ENCODE peak calls at places on chromosomes 5 and 9, in five cellular contexts. O is GM12865, R is BJ, Z is dorsolateral prefrontal cortex, W is omental fat pad. M is an unnamed sample.

GRCh38 chr9:72441296-72442211 is 76.5 kb upstream of the ZFAND5 start:
- DNase-seq in R (no peak), O (no peak), Z (no peak), W (no peak), M (no peak)

GRCh38 chr9:87518702-87519335 is 21.2 kb downstream of the DAPK1 start:
- DNase-seq in R (no peak), O (no peak), Z (no peak), W (peak; percentile 36), M (no peak)

GRCh38 chr5:82348749-82349148 is 70.6 kb upstream of the RPS23 start:
- DNase-seq in W (no peak), Z (no peak), O (no peak), R (no peak), M (no peak)

GRCh38 chr9:136485049-136485647 is 2.3 kb upstream of the SEC16A start:
- DNase-seq in W (peak; percentile 73), R (no peak), O (peak; percentile 83), Z (peak; percentile 84), M (peak; percentile 45)

GRCh38 chr5:135217669-135218485 is 181.2 kb downstream of the MACROH2A1 start:
- DNase-seq in W (no peak), R (no peak), O (no peak), Z (no peak), M (no peak)

GRCh38 chr5:138937392-138938387 is 62.6 kb upstream of the LRRTM2 start:
- DNase-seq in R (no peak), W (no peak), O (no peak), Z (no peak), M (no peak)

GRCh38 chr5:86526811-86527348 is 90.9 kb upstream of the COX7C start:
- DNase-seq in W (no peak), Z (no peak), O (peak; percentile 9), R (no peak), M (no peak)

GRCh38 chr5:96963267-96963666 is 27.4 kb downstream of the LNPEP start:
- DNase-seq in O (peak; percentile 56), Z (no peak), W (no peak), R (no peak), M (peak; percentile 33)

GRCh38 chr9:17436854-17437253 is 142.0 kb upstream of the SH3GL2 start:
- DNase-seq in O (no peak), Z (no peak), W (no peak), R (no peak), M (no peak)

GRCh38 chr9:34550016-34550680 is 27.4 kb upstream of the ENHO start:
- DNase-seq in W (no peak), R (no peak), O (no peak), Z (no peak), M (no peak)

GRCh38 chr5:142717582-142718215 is 31.8 kb upstream of the FGF1 start:
- DNase-seq in R (no peak), O (peak; percentile 50), W (no peak), Z (no peak), M (no peak)

GRCh38 chr5:81768960-81769452 is 18.1 kb upstream of the SSBP2 start:
- DNase-seq in Z (no peak), W (no peak), R (peak; percentile 77), O (no peak), M (no peak)

GRCh38 chr9:113372059-113372458 is 4.7 kb downstream of the HDHD3 start:
- DNase-seq in R (no peak), W (no peak), O (no peak), Z (no peak), M (no peak)

GRCh38 chr9:34578241-34579096 is 11.1 kb downstream of the CNTFR start:
- DNase-seq in O (no peak), W (no peak), Z (no peak), R (no peak), M (no peak)

GRCh38 chr9:109258619-109259321 is 62.1 kb downstream of the EPB41L4B start:
- DNase-seq in R (no peak), Z (no peak), W (no peak), O (no peak), M (no peak)

GRCh38 chr5:116574682-116575634 is at the start of gene SEMA6A:
- DNase-seq in W (peak; percentile 53), R (peak; percentile 20), Z (peak; percentile 91), O (peak; percentile 95), M (peak; percentile 52)

GRCh38 chr5:67173959-67174358 is 22.6 kb downstream of the CD180 start:
- DNase-seq in O (no peak), W (no peak), Z (no peak), R (no peak), M (no peak)

GRCh38 chr9:93620041-93620506 is 43.7 kb downstream of the PHF2 start:
- DNase-seq in Z (no peak), W (no peak), O (no peak), R (no peak), M (no peak)

GRCh38 chr9:34986541-34987047 is 3.0 kb upstream of the DNAJB5 start:
- DNase-seq in W (no peak), R (no peak), O (peak; percentile 77), Z (peak; percentile 84), M (no peak)

GRCh38 chr5:9617191-9617590 is 13.0 kb downstream of the TAS2R1 start:
- DNase-seq in W (no peak), Z (no peak), R (no peak), O (no peak), M (no peak)

GRCh38 chr9:106025449-106025848 is 331.1 kb downstream of the TMEM38B start:
- DNase-seq in Z (no peak), O (no peak), R (no peak), W (no peak), M (no peak)

GRCh38 chr5:14581891-14582796 is 552 bp downstream of the OTULINL start:
- DNase-seq in W (no peak), Z (no peak), O (peak; percentile 81), R (no peak), M (no peak)

GRCh38 chr9:6758418-6759113 is 793 bp downstream of the KDM4C start:
- DNase-seq in Z (peak; percentile 48), O (peak; percentile 80), W (no peak), R (no peak), M (peak; percentile 14)

GRCh38 chr9:33988219-33988890 is 60.3 kb downstream of the UBAP2 start:
- DNase-seq in W (no peak), R (no peak), O (peak; percentile 88), Z (no peak), M (no peak)

GRCh38 chr9:95075700-95076099 is 241.8 kb downstream of the FANCC start:
- DNase-seq in R (no peak), Z (no peak), O (no peak), W (no peak), M (no peak)

GRCh38 chr9:95077766-95078382 is 239.6 kb downstream of the FANCC start:
- DNase-seq in W (no peak), O (no peak), Z (no peak), R (no peak), M (no peak)

GRCh38 chr9:95078516-95078915 is 239.0 kb downstream of the FANCC start:
- DNase-seq in W (no peak), O (no peak), Z (no peak), R (no peak), M (no peak)

GRCh38 chr9:95076696-95077052 is 240.8 kb downstream of the FANCC start:
- DNase-seq in W (no peak), R (no peak), O (no peak), Z (no peak), M (no peak)

DNA sequence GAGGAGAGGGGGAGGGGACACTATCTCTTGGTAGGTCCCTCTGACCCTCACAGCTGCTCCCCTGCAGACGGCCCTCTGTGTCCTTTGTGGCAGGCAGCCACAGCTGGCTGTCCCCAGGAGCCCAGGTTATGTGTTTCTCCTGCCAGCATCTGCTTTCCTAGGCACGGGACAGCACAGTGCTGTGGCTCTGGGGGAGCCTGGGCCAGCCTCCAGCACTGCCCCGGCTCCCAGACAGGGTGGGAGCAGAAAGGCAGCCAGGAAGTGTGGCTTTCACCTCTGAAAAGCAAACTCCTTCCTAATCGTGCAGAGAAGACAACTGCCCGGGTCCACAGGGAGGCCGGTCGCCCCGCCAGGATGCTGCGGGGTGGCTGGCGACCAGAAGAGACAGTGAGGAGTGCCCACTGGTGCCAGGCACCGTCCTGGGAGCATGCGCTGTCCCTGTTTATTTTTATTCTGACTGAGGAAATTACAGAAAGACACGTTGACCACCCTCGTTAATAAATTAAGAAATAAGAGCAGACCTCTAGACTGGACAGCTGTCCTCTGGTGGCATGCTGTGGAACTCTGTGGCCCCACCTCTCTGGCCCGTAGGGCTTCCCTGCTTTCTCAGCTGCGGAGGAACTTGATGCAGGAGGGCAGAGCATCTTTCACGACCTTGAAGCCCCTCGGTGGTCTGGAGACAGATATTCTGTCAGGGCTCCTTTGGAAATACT is 240.3 kb downstream of the FANCC start:
- DNase-seq in O (no peak), Z (no peak), W (no peak), R (no peak), M (no peak)
- TF ChIP-seq CTCF in O (no peak), Z (no peak), W (no peak), R (no peak), M (peak; percentile 12)

DNA sequence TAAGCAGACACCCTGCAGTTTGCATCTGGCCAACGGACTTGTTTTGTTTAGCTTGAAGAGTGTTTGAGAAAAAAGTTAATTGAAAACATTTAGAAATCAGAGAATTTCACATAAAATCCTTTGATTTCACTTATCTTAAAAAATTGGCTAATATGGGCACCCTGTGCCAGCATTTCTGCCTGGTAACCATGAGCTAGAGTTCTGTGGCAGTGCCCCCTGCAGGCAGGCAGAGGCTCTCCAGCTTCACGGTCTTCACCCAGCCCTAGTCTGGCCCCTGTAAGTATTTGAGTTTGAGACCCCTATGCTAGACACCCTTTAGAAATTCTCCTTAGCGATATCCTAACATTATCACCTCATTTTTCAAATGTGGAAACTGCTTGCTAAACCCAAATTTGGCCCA is 18.8 kb upstream of the FANCC start:
- DNase-seq in O (peak; percentile 37), W (no peak), R (no peak), Z (no peak), M (no peak)
- TF ChIP-seq CTCF in O (peak; percentile 50), W (no peak), R (peak; percentile 53), Z (peak; percentile 32), M (no peak)

DNA sequence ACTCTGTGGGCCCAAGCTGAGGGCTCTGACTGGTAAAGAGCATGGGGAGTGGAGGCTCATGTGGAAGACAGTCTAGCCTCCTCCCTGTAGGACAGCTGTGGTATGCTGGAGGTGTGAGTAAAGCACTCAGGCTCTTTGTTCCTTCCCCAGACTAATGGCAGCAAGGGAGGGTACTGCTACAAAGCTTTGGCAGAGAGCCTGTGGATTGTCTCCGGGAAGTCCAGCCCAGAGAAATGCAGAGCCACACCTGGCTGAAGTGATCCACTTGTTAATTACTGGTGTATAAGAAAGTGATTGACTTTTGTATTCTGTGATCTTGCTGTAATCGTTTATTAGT is 161.7 kb downstream of the OXCT1 start:
- DNase-seq in O (no peak), Z (no peak), R (no peak), W (no peak), M (no peak)
- TF ChIP-seq CTCF in O (no peak), Z (no peak), R (no peak), W (no peak), M (no peak)

DNA sequence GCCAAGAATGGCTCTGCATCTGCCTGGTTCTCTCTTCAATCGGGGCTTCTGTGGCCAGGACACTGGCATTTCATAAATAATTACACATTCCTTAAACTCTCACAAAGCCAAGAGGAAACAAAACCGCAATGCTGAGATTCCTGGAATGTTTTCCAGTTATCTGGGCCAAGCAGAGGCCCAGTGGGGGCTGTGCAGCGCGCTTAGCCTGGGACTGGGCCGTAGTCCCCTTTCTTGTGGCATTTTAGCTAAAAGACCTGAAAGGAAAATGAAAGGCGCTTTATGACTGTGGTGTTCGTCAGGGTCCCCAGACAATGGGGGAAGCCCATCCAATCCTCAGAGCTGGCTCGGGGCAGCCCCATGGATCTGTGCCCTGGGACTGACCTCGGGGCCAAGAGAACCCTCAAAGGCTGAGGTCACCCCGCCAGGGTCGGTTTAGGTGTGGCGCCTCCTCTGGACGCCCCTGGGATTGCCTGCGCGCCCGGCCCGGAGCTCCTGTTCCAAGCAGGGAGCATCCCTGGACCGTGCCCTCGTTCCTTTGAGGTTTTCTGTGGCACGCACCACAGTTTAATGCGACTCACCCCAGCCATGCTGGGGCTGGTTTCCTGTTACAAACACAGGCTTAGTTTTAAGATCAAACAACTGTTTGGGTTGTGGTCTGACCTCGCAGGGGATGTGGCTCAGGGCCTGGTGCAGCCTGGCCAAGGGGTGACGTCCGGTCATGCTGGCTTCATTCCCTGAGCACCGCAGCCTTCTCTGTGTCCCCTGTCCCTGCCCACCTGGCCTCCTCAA is 51.5 kb upstream of the NKD2 start:
- DNase-seq in Z (no peak), R (peak; percentile 77), W (no peak), O (peak; percentile 64), M (no peak)
- TF ChIP-seq CTCF in Z (no peak), R (peak; percentile 71), W (no peak), O (no peak), M (no peak)

M was measured in thoracic aorta.